ENCODE peak calls at places on chromosome 5, in five cellular contexts. S, L, M, H and X are unnamed samples.

GRCh38 chr5:43859309-43859708 is 256.3 kb downstream of the NNT start:
- DNase-seq in M (no peak), S (no peak), H (no peak), L (no peak), X (no peak)

GRCh38 chr5:156584856-156585255 is 257.9 kb downstream of the SGCD start:
- DNase-seq in M (no peak), S (no peak), H (no peak), L (no peak), X (no peak)

GRCh38 chr5:10162468-10162867 is 87.2 kb downstream of the ATPSCKMT start:
- DNase-seq in M (no peak), H (no peak), S (no peak), L (no peak), X (no peak)

GRCh38 chr5:147887026-147887627 is 8.6 kb downstream of the SCGB3A2 start:
- DNase-seq in L (no peak), M (no peak), S (no peak), H (peak; percentile 28), X (peak; percentile 16)

GRCh38 chr5:57887851-57888621 is 405.4 kb upstream of the ACTBL2 start:
- DNase-seq in H (peak; percentile 64), S (no peak), M (no peak), L (peak; percentile 34), X (peak; percentile 71)

GRCh38 chr5:159912033-159912800 is 4.1 kb upstream of the ADRA1B start:
- DNase-seq in M (no peak), L (no peak), S (no peak), H (peak; percentile 90), X (no peak)

GRCh38 chr5:61464512-61464911 is 132.5 kb downstream of the ZSWIM6 start:
- DNase-seq in H (no peak), S (no peak), L (no peak), M (no peak), X (no peak)

GRCh38 chr5:153425914-153426313 is 64.6 kb upstream of the GRIA1 start:
- DNase-seq in S (no peak), M (no peak), H (no peak), L (no peak), X (peak; percentile 27)

GRCh38 chr5:120039111-120039510 is 409.8 kb downstream of the FAM170A start:
- DNase-seq in H (no peak), M (no peak), S (no peak), L (no peak), X (no peak)

GRCh38 chr5:61966991-61967390 is 339.0 kb upstream of the KIF2A start:
- DNase-seq in L (no peak), S (no peak), M (no peak), H (no peak), X (no peak)

GRCh38 chr5:68261174-68262021 is 45.8 kb downstream of the PIK3R1 start:
- DNase-seq in M (no peak), S (no peak), H (peak; percentile 78), L (no peak), X (no peak)

GRCh38 chr5:61408476-61409168 is 76.6 kb downstream of the ZSWIM6 start:
- DNase-seq in S (peak; percentile 99), H (peak; percentile 100), L (peak; percentile 99), M (peak; percentile 95), X (peak; percentile 99)

GRCh38 chr5:175589714-175590113 is 68.2 kb upstream of the HRH2 start:
- DNase-seq in M (no peak), L (no peak), S (no peak), H (no peak), X (no peak)

GRCh38 chr5:170076211-170076610 is 29.5 kb upstream of the FOXI1 start:
- DNase-seq in H (no peak), L (no peak), M (no peak), S (no peak), X (no peak)

GRCh38 chr5:74173665-74174064 is 466.9 kb downstream of the ENC1 start:
- DNase-seq in L (no peak), H (no peak), S (no peak), M (no peak), X (no peak)

GRCh38 chr5:172706796-172707195 is 64.2 kb downstream of the DUSP1 start:
- DNase-seq in S (no peak), H (no peak), L (no peak), M (no peak), X (no peak)

GRCh38 chr5:77550416-77550815 is 58.3 kb upstream of the WDR41 start:
- DNase-seq in S (no peak), H (peak; percentile 29), M (no peak), L (no peak), X (no peak)

GRCh38 chr5:72509401-72509800 is 2.2 kb upstream of the ZNF366 start:
- DNase-seq in H (no peak), L (no peak), M (no peak), S (no peak), X (no peak)

GRCh38 chr5:181261320-181262085 is 560 bp upstream of the TRIM52 start:
- DNase-seq in S (peak; percentile 72), L (peak; percentile 72), H (peak; percentile 74), M (no peak), X (peak; percentile 82)

GRCh38 chr5:106401561-106401960 is 1269.2 kb downstream of the EFNA5 start:
- DNase-seq in S (no peak), M (no peak), H (no peak), L (no peak), X (no peak)

GRCh38 chr5:23269981-23270380 is 237.4 kb upstream of the PRDM9 start:
- DNase-seq in L (no peak), H (no peak), M (no peak), S (no peak), X (no peak)

GRCh38 chr5:168734657-168735344 is 155.6 kb upstream of the PANK3 start:
- DNase-seq in L (no peak), S (no peak), M (no peak), H (peak; percentile 57), X (peak; percentile 59)

GRCh38 chr5:15575566-15576195 is 75.7 kb downstream of the FBXL7 start:
- DNase-seq in H (no peak), L (no peak), S (no peak), M (no peak), X (no peak)

GRCh38 chr5:172622091-172623046 is 18.7 kb upstream of the NEURL1B start:
- DNase-seq in S (no peak), H (no peak), L (no peak), M (no peak), X (no peak)

GRCh38 chr5:180370861-180371641 is 17.9 kb upstream of the GFPT2 start:
- DNase-seq in S (no peak), L (no peak), M (no peak), H (no peak), X (no peak)

GRCh38 chr5:148261221-148261620 is 7.4 kb upstream of the SPINK13 start:
- DNase-seq in L (no peak), M (no peak), H (no peak), S (no peak), X (no peak)

DNA sequence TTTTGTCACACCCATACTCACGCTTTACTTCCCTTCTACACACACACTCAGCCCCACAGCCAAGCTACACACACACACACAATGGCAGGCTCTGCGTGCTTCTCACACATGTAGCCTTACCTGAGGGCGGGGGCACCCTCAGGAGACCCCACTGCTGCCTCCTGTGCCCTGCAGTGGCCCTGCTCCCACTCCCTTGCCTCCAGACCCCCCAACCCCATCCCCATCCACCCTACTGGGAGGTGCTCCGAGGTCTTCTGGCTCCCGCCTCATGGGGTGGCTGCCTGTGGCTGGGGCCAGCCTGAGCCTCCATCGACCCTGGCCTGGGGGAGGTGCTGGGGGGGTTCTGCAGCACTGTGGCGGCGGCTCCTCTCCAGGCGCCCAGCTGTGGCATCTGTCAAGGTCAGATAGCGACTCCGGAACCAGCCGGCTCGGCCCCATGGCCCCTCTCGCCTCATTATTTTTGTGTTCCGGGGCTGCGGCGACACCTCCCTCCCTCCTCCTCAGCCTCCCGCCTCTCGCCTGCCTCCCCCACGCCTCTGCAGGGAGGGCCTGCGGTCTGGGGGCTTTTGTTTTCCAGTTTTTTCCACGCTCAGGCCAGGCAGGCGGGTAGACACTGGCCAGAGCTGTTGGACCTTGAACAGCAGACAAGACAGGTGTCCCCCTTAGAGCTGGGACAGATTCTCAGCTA is 21.7 kb downstream of the CXXC5 start:
- DNase-seq in M (no peak), S (peak; percentile 42), L (peak; percentile 37), H (no peak), X (peak; percentile 82)
- H3K4me3 ChIP-seq in M (no peak overlapping the region), S (peak overlapping the region; percentile 68), L (peak overlapping the region; percentile 25), H (no peak overlapping the region), X (no peak overlapping the region)

DNA sequence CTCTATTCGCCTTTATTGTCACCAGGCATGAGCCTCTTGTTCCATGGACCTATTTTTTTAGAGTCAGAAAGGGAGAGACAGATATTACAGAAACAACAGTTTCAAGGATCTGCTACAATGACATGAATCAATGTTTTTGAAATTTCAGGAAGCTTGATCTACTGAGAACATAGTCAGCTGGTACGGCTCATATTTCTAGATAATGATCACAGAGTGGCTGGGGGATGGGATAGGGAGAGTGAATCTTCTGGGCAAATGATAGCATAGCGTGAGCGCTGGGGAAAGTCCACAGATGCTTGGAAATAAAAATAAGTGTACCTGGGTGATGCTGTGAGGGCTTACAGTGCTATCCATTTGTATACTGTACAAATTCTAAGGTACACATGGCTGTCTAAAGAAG is 340.4 kb downstream of the EBF1 start:
- DNase-seq in S (no peak), M (no peak), L (no peak), H (no peak), X (no peak)
- H3K27ac ChIP-seq in S (no peak overlapping the region), M (no peak overlapping the region), L (no peak overlapping the region), H (no peak overlapping the region), X (no peak overlapping the region)

DNA sequence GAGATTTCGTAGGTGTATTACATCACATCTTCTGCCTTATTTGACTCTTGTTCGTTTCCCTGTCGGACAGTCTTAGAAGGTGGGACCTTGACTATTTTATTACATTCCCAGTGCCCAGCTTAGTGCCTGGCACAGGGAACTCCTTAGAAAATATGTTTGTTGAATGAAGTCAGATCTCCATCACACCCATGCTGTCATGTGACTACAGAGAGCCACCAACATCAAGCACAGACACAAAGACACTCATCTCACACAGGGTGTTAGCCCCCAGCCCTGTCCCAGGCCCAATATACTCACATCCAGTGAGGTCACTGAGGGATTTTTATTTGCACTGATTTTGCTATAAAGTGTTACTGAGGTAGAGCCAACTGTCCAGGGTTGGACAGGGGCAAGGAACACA is 692 bp upstream of the SRA1 start:
- DNase-seq in S (no peak), H (no peak), L (no peak), M (no peak), X (no peak)
- H3K4me3 ChIP-seq in S (no peak overlapping the region), H (peak overlapping the region; percentile 90), L (no peak overlapping the region), M (no peak overlapping the region), X (no peak overlapping the region)

DNA sequence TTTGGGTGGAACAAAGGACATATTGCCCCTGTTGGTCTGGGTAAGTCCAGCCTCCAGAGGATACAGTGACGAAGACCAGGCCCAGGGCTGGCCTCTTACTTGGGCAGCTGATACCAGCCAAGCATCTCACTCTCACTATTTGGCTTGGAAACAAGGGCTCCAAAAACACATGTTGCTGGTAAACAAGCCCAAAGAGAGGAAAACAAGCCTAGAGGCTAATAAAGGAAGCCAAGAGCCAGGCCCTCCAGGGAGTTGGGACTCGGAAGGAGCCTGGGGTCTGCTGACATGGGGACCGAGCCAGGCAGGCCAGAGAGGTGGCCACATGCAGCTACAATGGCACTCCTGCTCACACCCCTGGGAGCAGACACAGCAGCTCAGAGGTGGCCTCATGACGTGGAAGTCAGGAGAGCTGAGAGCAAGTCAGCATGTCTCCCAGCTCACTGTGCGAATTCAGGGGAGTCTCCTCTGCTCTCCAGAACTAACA is 5.7 kb downstream of the SPARC start:
- DNase-seq in L (no peak), S (no peak), M (no peak), H (no peak), X (peak; percentile 55)
- H3K27ac ChIP-seq in L (peak overlapping the region; percentile 87), S (no peak overlapping the region), M (no peak overlapping the region), H (peak overlapping the region; percentile 74), X (peak overlapping the region; percentile 97)

GRCh38 chr5:138755084-138755748 is 2.0 kb downstream of the CTNNA1 start:
- DNase-seq in S (no peak), L (no peak), H (no peak), M (no peak), X (no peak)
- H3K4me3 ChIP-seq in S (no peak overlapping the region), L (peak overlapping the region; percentile 80), H (no peak overlapping the region), M (peak overlapping the region; percentile 94), X (no peak overlapping the region)

GRCh38 chr5:115847290-115847689 is 5.6 kb downstream of the AP3S1 start:
- DNase-seq in M (peak; percentile 57), H (no peak), S (no peak), L (no peak), X (no peak)
- H3K27ac ChIP-seq in M (peak overlapping the region; percentile 40), H (no peak overlapping the region), S (no peak overlapping the region), L (no peak overlapping the region), X (no peak overlapping the region)